ENCODE peak calls at places on chromosomes 2 and 18, in nine cellular contexts. P is brain microvascular endothelial cell; A is tibial nerve; G is CD8-positive, alpha-beta memory T cell; H is effector memory CD4-positive, alpha-beta T cell; F is CD4-positive, CD25-positive, alpha-beta regulatory T cell; V is body of pancreas; I is adipocyte; Z is CD8-positive, alpha-beta T cell. C is an unnamed sample. For H3K36me3, the result is how much of the 10 kb centered on the place peaks cover.

GRCh38 chr18:58058720-58059119 is 14.7 kb downstream of the NEDD4L start:
- DNase-seq in P (peak), A (no peak), G (no peak), H (no peak), F (no peak), V (no peak), I (no peak), Z (no peak), C (no peak)

GRCh38 chr2:141517852-141518421 is 612.9 kb downstream of the LRP1B start:
- DNase-seq in P (no peak), A (no peak), G (no peak), H (no peak), F (no peak), V (no peak), I (peak), Z (no peak), C (no peak)

GRCh38 chr2:111668274-111668616 is 215.7 kb downstream of the ANAPC1 start:
- DNase-seq in P (no peak), A (no peak), G (no peak), H (no peak), F (no peak), V (no peak), I (no peak), Z (no peak), C (no peak)

GRCh38 chr2:3210257-3210656 is 167.4 kb downstream of the EIPR1 start:
- DNase-seq in P (no peak), A (no peak), G (no peak), H (no peak), F (no peak), V (no peak), I (no peak), Z (peak), C (no peak)

GRCh38 chr18:8332286-8332685 is 277.0 kb upstream of the RAB12 start:
- DNase-seq in P (no peak), A (no peak), G (no peak), H (no peak), F (no peak), V (no peak), I (peak), Z (no peak), C (no peak)

GRCh38 chr18:32868424-32868823 is 95.6 kb upstream of the KLHL14 start:
- DNase-seq in P (no peak), A (no peak), G (no peak), H (no peak), F (no peak), V (no peak), I (no peak), Z (no peak), C (no peak)

GRCh38 chr2:223088866-223089265 is 36.9 kb downstream of the KCNE4 start:
- DNase-seq in P (peak), A (no peak), G (no peak), H (no peak), F (no peak), V (no peak), I (no peak), Z (no peak), C (no peak)

GRCh38 chr2:120863173-120863545 is 127.5 kb downstream of the GLI2 start:
- DNase-seq in P (no peak), A (no peak), G (no peak), H (no peak), F (no peak), V (no peak), I (no peak), Z (no peak), C (peak)

GRCh38 chr2:5691659-5692529 is at the start of gene SOX11:
- DNase-seq in P (peak), A (no peak), G (no peak), H (no peak), F (peak), V (no peak), I (peak), Z (no peak), C (no peak)

GRCh38 chr2:10303634-10304378 is 1.1 kb downstream of the HPCAL1 start:
- DNase-seq in P (no peak), A (no peak), G (peak), H (peak), F (peak), V (peak), I (peak), Z (peak), C (peak)

GRCh38 chr2:74096061-74096460 is 51.7 kb downstream of the BOLA3 start:
- DNase-seq in P (no peak), A (no peak), G (no peak), H (no peak), F (no peak), V (no peak), I (no peak), Z (no peak), C (peak)

GRCh38 chr18:13264986-13265900 is 46.7 kb downstream of the LDLRAD4 start:
- DNase-seq in P (no peak), A (no peak), G (no peak), H (no peak), F (peak), V (no peak), I (no peak), Z (peak), C (no peak)

GRCh38 chr18:34492652-34493051 is 217.4 kb upstream of the DTNA start:
- DNase-seq in P (no peak), A (no peak), G (no peak), H (no peak), F (no peak), V (no peak), I (peak), Z (no peak), C (no peak)

GRCh38 chr18:24075731-24076130 is 61.2 kb downstream of the TTC39C start:
- DNase-seq in P (no peak), A (no peak), G (no peak), H (no peak), F (no peak), V (no peak), I (peak), Z (no peak), C (no peak)

GRCh38 chr18:24071029-24071428 is 56.5 kb downstream of the TTC39C start:
- DNase-seq in P (no peak), A (no peak), G (no peak), H (no peak), F (no peak), V (no peak), I (no peak), Z (no peak), C (no peak)

GRCh38 chr18:24071779-24072178 is 57.2 kb downstream of the TTC39C start:
- DNase-seq in P (no peak), A (no peak), G (no peak), H (no peak), F (no peak), V (no peak), I (no peak), Z (no peak), C (no peak)

GRCh38 chr18:24073791-24074190 is 59.2 kb downstream of the TTC39C start:
- DNase-seq in P (no peak), A (no peak), G (no peak), H (no peak), F (no peak), V (no peak), I (no peak), Z (no peak), C (no peak)

DNA sequence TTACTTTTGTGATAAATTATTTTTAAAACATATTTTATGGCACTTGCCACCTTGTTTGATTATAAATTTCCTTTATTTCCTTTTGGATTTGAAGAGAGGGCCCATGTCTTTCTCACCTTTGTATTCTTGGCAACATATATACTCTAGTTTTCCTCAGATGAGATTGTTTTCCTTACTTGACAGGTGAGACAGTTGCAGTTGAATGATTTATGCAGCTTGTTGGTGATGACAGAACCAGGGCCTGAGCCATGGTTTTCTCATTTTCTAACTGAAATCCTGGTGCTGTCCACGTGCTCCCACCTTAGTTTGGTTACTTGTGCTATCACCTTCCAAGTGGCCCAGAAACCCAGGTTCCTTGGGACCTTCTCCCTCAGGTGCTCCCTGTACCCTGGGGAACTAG is 58.2 kb downstream of the TTC39C start:
- DNase-seq in P (no peak), A (no peak), G (no peak), H (no peak), F (no peak), V (no peak), I (no peak), Z (no peak), C (no peak)
- H3K36me3 ChIP-seq in P (under half), A (under half), G (under half), H (under half), F (half or more), V (under half), I (under half), Z (under half), C (under half)

GRCh38 chr18:47261902-47262301 is 10.4 kb upstream of the SKOR2 start:
- DNase-seq in P (no peak), A (no peak), G (no peak), H (no peak), F (no peak), V (no peak), I (no peak), Z (no peak), C (no peak)
- H3K4me3 ChIP-seq in P (no peak), A (no peak), G (no peak), H (no peak), F (no peak), V (no peak), I (no peak), Z (no peak), C (no peak)

GRCh38 chr2:86498468-86499260 is 57.5 kb downstream of the KDM3A start:
- DNase-seq in P (no peak), A (no peak), G (no peak), H (no peak), F (no peak), V (peak), I (no peak), Z (no peak), C (no peak)

GRCh38 chr2:86500325-86500724 is 59.2 kb downstream of the KDM3A start:
- DNase-seq in P (no peak), A (no peak), G (no peak), H (no peak), F (peak), V (no peak), I (no peak), Z (no peak), C (no peak)

DNA sequence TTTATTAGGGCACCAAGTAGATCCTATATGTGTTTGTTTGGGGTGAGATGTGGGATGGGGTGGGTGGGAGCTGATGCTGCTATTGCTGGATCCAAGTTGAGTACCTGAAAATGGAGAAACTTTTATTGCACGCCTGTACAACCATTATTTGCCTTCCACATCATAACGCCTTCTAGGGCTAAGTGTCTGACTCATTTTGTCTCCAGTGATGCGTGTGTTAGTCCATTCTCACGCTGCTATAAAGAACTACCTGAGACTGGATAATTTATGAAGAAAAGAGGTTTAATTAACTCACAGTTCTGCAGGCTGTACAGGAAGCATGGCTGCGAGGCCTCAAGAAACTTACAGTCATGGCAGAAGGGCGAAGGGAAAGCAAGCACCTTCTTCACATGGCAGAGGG is 58.2 kb downstream of the KDM3A start:
- DNase-seq in P (no peak), A (no peak), G (no peak), H (no peak), F (no peak), V (no peak), I (no peak), Z (no peak), C (no peak)
- H3K36me3 ChIP-seq in P (under half), A (under half), G (under half), H (half or more), F (half or more), V (under half), I (half or more), Z (under half), C (under half)

DNA sequence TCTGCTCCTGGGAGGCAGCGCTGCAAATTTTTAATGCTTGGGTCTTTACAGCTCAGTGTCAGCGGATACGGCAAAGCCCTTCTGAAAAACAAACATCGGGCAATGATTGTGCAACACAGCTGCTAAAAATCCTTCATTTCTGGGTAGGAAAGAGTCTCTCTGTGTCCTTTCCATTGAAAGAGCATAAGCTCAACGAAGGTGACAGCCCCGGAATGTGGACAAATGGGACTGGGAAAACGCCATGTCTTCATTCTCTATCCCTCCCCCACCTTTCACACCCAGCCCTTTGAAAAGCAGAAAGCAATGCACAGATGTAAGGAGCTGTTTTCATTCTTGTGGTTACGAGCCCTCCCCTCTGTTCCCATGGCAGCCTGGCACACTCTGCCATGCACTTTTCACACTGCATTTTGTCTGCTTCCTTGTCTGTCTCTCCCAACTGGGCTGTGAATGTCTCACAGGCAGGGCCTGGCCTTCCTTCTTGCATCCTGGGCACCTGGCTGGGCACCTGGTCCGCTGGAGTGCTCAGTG is 16.1 kb downstream of the TMEM177 start:
- DNase-seq in P (peak), A (no peak), G (no peak), H (no peak), F (peak), V (peak), I (peak), Z (peak), C (no peak)
- H3K4me3 ChIP-seq in P (peak), A (no peak), G (peak), H (peak), F (peak), V (no peak), I (peak), Z (peak), C (no peak)

DNA sequence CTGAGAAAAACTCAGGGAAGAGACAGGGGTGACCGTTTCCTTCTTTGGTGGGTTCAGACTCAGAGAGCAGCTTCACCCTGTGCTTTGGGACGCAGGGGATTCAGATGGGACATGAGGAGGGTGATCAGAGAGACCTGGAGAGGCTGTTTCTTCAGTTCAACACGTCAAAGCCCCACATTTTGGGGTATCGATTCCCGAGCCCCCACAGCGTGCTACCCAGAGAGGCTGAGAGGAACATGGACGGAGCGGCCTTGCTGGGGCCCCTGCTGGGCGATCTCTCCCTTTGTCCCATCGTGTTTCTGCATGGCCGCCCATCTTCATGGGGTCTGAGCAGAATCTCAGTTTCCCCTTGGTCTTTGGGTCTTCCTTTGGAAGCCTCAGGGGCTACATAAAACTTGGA is 38.2 kb upstream of the PXDN start:
- DNase-seq in P (no peak), A (no peak), G (no peak), H (no peak), F (no peak), V (no peak), I (no peak), Z (peak), C (no peak)
- H3K36me3 ChIP-seq in P (under half), A (under half), G (under half), H (under half), F (under half), V (under half), I (under half), Z (under half), C (under half)

DNA sequence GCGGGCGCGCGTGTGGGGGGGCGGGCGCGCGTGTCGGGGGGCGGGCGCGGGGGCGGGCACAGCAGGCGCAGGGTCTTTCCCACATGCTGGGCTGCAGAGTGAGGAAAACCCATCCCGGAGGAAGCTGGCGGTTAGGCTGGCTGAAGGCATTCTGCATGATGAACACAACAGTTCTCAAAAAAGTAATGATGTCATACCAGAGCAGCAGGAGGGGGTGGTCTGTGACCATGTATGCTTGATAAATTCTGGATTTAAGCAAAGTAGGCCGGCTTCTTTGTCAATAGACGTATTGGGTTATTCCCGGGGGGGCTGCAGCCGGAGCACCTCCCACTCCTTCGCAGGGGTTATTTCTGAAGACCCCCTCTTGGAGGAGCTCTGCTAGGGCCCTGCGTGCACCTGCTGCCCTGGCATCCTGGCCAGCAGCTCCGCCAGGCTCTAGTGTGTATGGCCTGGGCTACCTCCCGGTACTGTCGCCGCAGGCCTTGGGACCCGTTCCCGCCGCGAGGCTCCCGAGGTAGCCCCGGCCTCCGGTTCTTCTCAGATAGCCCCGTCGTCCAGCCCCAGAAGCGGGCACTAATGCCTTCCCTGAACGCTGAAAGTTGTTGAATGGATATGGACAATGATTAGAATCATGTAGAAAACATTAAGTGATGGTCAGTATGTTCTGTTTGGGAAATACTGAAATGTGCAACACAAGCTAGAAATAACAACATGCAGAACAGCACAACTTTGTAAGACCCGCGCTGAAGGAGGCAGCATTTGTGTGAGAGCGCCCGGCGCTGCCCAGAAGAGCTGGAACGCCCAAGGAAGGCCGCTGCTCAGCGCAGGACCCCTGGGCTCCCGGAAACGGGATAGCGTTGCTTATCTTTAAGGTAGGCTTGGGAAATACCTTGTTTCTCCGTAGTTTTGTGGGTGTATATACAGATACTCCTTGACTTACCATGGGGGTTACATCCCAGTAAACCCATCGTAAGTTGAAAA is 101.4 kb upstream of the RAB6C start:
- DNase-seq in P (peak), A (no peak), G (no peak), H (no peak), F (peak), V (no peak), I (peak), Z (peak), C (peak)
- H3K4me3 ChIP-seq in P (peak), A (peak), G (peak), H (peak), F (peak), V (no peak), I (peak), Z (peak), C (no peak)

DNA sequence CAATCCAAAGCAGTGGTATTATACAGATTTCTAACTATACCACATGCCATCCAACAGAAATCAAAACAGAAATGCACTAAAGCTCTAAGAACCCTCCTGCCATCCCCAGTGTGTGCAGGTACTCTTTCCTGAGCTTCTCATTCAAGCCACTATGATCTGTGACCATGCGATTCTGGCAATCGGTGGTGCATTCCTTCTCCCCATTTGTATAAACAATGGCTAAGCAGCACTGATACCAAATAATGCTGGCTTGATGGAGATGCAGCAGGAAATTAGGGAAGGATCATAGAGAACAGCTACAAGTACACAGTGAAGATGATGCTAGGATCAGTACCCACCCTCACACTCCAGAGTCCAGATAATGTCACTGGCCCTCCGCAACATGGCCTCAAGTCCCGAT is 51.8 kb downstream of the PPP4R1 start:
- DNase-seq in P (no peak), A (no peak), G (no peak), H (no peak), F (no peak), V (no peak), I (no peak), Z (no peak), C (no peak)
- H3K36me3 ChIP-seq in P (under half), A (under half), G (under half), H (under half), F (under half), V (under half), I (half or more), Z (under half), C (under half)